ENCODE peak calls at places on chromosomes 16 and 17, in seven cellular contexts. H is left ventricle myocardium inferior; F is dorsolateral prefrontal cortex; I is PC-9; N is heart left ventricle; Z is CD8-positive, alpha-beta T cell; C is BJ. O is an unnamed sample. For H3K27me3, the result is how much of the 10 kb centered on the place peaks cover.

GRCh38 chr17:2062571-2063183 is 7.8 kb downstream of the HIC1 start:
- DNase-seq in C (no peak), Z (no peak), H (no peak), N (no peak), I (no peak), F (no peak), O (peak)

GRCh38 chr17:72104164-72104862 is 16.5 kb upstream of the SOX9 start:
- DNase-seq in F (no peak), I (peak), Z (no peak), C (no peak), N (no peak), H (peak), O (peak)

GRCh38 chr16:73048292-73049050 is 543 bp upstream of the ZFHX3 start:
- DNase-seq in N (peak), I (peak), Z (no peak), C (no peak), F (no peak), H (peak), O (peak)

GRCh38 chr16:67872131-67872630 is 671 bp upstream of the EDC4 start:
- DNase-seq in C (no peak), N (no peak), I (no peak), F (no peak), Z (no peak), H (no peak), O (no peak)

GRCh38 chr16:65336169-65336568 is 214.3 kb upstream of the CDH11 start:
- DNase-seq in N (no peak), F (no peak), H (no peak), Z (no peak), I (no peak), C (peak), O (no peak)

GRCh38 chr17:7844292-7845154 is 10.3 kb upstream of the TMEM88 start:
- DNase-seq in F (peak), H (peak), C (no peak), I (peak), Z (peak), N (peak), O (peak)

GRCh38 chr16:11063432-11064201 is 119.3 kb downstream of the CLEC16A start:
- DNase-seq in N (no peak), C (no peak), Z (no peak), I (no peak), F (no peak), H (no peak), O (no peak)

GRCh38 chr17:42275527-42276358 is 448 bp downstream of the STAT5B start:
- DNase-seq in F (no peak), N (no peak), C (no peak), Z (no peak), I (no peak), H (no peak), O (no peak)

GRCh38 chr16:65489531-65490023 is 367.7 kb upstream of the CDH11 start:
- DNase-seq in N (no peak), F (no peak), C (no peak), I (no peak), Z (no peak), H (no peak), O (no peak)

GRCh38 chr17:69733171-69734014 is 318.9 kb downstream of the MAP2K6 start:
- DNase-seq in I (no peak), N (no peak), C (no peak), F (no peak), H (peak), Z (no peak), O (peak)

GRCh38 chr17:38418693-38419507 is 9.4 kb upstream of the ARHGAP23 start:
- DNase-seq in I (no peak), N (no peak), H (no peak), C (no peak), Z (no peak), F (no peak), O (no peak)

GRCh38 chr16:51569204-51569911 is 418.3 kb upstream of the SALL1 start:
- DNase-seq in F (no peak), H (no peak), C (no peak), N (no peak), I (no peak), Z (no peak), O (no peak)

GRCh38 chr16:57367111-57367752 is 5.1 kb upstream of the CX3CL1 start:
- DNase-seq in I (peak), Z (no peak), N (no peak), F (no peak), C (no peak), H (no peak), O (no peak)

GRCh38 chr16:10180042-10180770 is 2.0 kb downstream of the GRIN2A start:
- DNase-seq in I (no peak), C (no peak), Z (no peak), N (no peak), F (no peak), H (no peak), O (no peak)

GRCh38 chr17:73758245-73758644 is 114.0 kb upstream of the SDK2 start:
- DNase-seq in N (no peak), I (no peak), F (no peak), H (no peak), C (no peak), Z (no peak), O (no peak)

GRCh38 chr16:5073279-5073629 is 1.6 kb downstream of the ALG1 start:
- DNase-seq in I (no peak), F (no peak), Z (no peak), H (no peak), C (no peak), N (no peak), O (no peak)

GRCh38 chr16:81593481-81593880 is 148.9 kb downstream of the CMIP start:
- DNase-seq in C (no peak), N (peak), I (no peak), F (no peak), H (no peak), Z (no peak), O (no peak)

GRCh38 chr16:47309581-47310312 is 151.1 kb downstream of the ITFG1 start:
- DNase-seq in F (no peak), H (no peak), I (no peak), N (no peak), Z (no peak), C (no peak), O (no peak)

GRCh38 chr16:85238233-85238647 is 126.0 kb upstream of the CIBAR2 start:
- DNase-seq in H (peak), F (peak), N (no peak), C (no peak), Z (no peak), I (no peak), O (peak)

GRCh38 chr17:80260791-80261158 is at the start of gene RNF213:
- DNase-seq in F (no peak), N (peak), C (no peak), I (peak), Z (peak), H (peak), O (peak)

GRCh38 chr17:71203953-71204352 is 916.9 kb upstream of the SOX9 start:
- DNase-seq in N (no peak), I (no peak), Z (no peak), F (no peak), C (no peak), H (no peak), O (no peak)

GRCh38 chr16:81005644-81006471 is 827 bp downstream of the CMC2 start:
- DNase-seq in C (no peak), H (no peak), N (no peak), F (no peak), Z (no peak), I (no peak), O (no peak)

GRCh38 chr17:71441098-71441497 is 679.7 kb upstream of the SOX9 start:
- DNase-seq in H (no peak), C (peak), N (no peak), F (no peak), Z (no peak), I (peak), O (no peak)

GRCh38 chr17:79138826-79139225 is 64.2 kb downstream of the ENGASE start:
- DNase-seq in H (no peak), N (no peak), I (no peak), C (no peak), F (no peak), Z (no peak), O (no peak)

GRCh38 chr17:75524971-75525805 is at the start of gene LLGL2:
- DNase-seq in C (no peak), N (peak), F (peak), H (peak), I (peak), Z (peak), O (peak)

GRCh38 chr17:32487460-32488176 is 825 bp downstream of the CDK5R1 start:
- DNase-seq in I (no peak), Z (no peak), F (no peak), H (no peak), C (no peak), N (no peak), O (no peak)

GRCh38 chr16:11136600-11136999 is 119.4 kb downstream of the SOCS1 start:
- DNase-seq in F (no peak), H (peak), C (no peak), I (peak), Z (no peak), N (peak), O (peak)

GRCh38 chr17:4717791-4718190 is 7.4 kb downstream of the ARRB2 start:
- DNase-seq in F (no peak), I (no peak), Z (no peak), N (no peak), H (no peak), C (no peak), O (no peak)

GRCh38 chr16:12187939-12188673 is 211.6 kb downstream of the SNX29 start:
- DNase-seq in Z (no peak), N (no peak), C (no peak), F (no peak), H (no peak), I (peak), O (no peak)

GRCh38 chr16:53967172-53967571 is 263.2 kb downstream of the FTO start:
- DNase-seq in H (no peak), C (no peak), F (no peak), Z (no peak), I (no peak), N (no peak), O (peak)

GRCh38 chr17:53516643-53517042 is 306.1 kb upstream of the KIF2B start:
- DNase-seq in N (no peak), Z (no peak), F (no peak), I (no peak), C (no peak), H (no peak), O (no peak)

GRCh38 chr17:4998027-4998665 is 396 bp downstream of the KIF1C start:
- DNase-seq in C (no peak), F (peak), Z (no peak), I (no peak), N (peak), H (peak), O (peak)

GRCh38 chr17:3993493-3994220 is 29.4 kb upstream of the ATP2A3 start:
- DNase-seq in H (no peak), I (no peak), C (no peak), F (no peak), Z (no peak), N (no peak), O (peak)

GRCh38 chr16:1335211-1335971 is 1.9 kb downstream of the BAIAP3 start:
- DNase-seq in H (no peak), N (no peak), C (no peak), Z (no peak), I (no peak), F (peak), O (no peak)
- H3K27me3 ChIP-seq in H (half or more), N (under half), C (under half), Z (under half), I (under half), F (under half), O (under half)

GRCh38 chr17:77765292-77765691 is 193.2 kb upstream of the TNRC6C start:
- DNase-seq in Z (no peak), I (no peak), N (no peak), H (no peak), C (no peak), F (no peak), O (no peak)
- H3K27me3 ChIP-seq in Z (under half), I (half or more), N (under half), H (under half), C (under half), F (under half), O (under half)

GRCh38 chr17:48730240-48730550 is 1.6 kb upstream of the HOXB13 start:
- DNase-seq in F (no peak), I (no peak), H (no peak), Z (no peak), C (no peak), N (no peak), O (no peak)
- H3K27me3 ChIP-seq in F (half or more), I (half or more), H (half or more), Z (half or more), C (half or more), N (half or more), O (under half)

DNA sequence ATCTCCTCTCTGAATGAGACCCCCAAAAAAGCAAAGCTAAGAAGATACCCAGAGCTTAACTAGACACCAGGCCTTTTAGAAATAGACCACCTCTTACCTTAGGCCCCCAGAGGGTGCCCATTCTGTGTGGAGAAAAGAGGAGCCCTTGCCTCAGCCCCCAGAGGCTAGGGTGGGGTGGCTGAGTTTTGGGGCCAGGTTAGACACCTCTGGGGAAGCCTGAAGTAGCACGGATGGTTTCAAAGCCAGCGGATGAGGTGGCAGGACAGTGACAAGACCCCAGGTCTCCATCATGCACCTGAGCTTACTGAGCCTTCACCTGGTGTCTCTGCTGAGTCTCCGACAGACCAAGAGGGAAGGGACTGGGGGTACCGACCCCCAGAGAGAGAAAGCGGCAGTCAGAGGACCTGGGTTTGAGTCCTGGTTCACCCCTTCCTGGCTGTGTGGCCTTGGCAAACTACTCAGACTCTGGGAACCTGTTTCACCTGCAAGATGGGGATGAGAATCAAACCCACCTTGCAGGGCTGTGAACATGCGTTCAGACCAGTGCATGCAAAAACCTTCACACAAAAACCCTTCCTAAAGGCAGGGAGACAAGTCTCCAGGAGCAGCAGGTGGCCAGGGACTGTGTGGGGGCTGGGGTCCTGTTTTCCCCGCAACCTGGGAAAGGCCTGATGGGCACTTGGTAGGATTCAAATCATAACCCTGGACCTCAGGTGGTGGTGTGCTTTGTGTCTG is 7.7 kb downstream of the SCGB1C2 start:
- DNase-seq in F (peak), C (no peak), H (peak), N (no peak), I (no peak), Z (no peak), O (peak)
- H3K27me3 ChIP-seq in F (under half), C (under half), H (under half), N (under half), I (under half), Z (under half), O (under half)